ENCODE peak calls at places on chromosomes 6 and 20, in nine cellular contexts. M is A549, Y is HepG2, W is HCT116, J is GM23338, Z is Panc1, P is SK-N-SH, U is K562, Q is GM12878. H is an unnamed sample.

GRCh38 chr6:16883414-16883813 is 122.2 kb upstream of the ATXN1 start:
- DNase-seq in M (no peak), Y (no peak), W (no peak), J (no peak), Z (no peak), P (no peak), U (no peak), Q (no peak), H (no peak)

GRCh38 chr6:134296762-134297161 is 21.1 kb downstream of the SGK1 start:
- DNase-seq in M (no peak), Y (no peak), W (no peak), J (no peak), Z (no peak), P (no peak), U (no peak), Q (no peak), H (no peak)

GRCh38 chr6:2938632-2939083 is 32.7 kb downstream of the SERPINB6 start:
- DNase-seq in M (peak), Y (peak), W (peak), J (peak), Z (no peak), P (no peak), U (no peak), Q (no peak), H (no peak)

GRCh38 chr20:48040491-48040890 is 255.2 kb upstream of the SULF2 start:
- DNase-seq in M (no peak), Y (no peak), W (no peak), J (no peak), Z (no peak), P (no peak), U (no peak), Q (no peak), H (no peak)

GRCh38 chr6:32796848-32797776 is 19.7 kb downstream of the HLA-DOB start:
- DNase-seq in M (peak), Y (peak), W (peak), J (peak), Z (peak), P (peak), U (peak), Q (no peak), H (no peak)

GRCh38 chr20:60632420-60633262 is 619.4 kb upstream of the CDH4 start:
- DNase-seq in M (no peak), Y (no peak), W (no peak), J (no peak), Z (no peak), P (no peak), U (no peak), Q (no peak), H (no peak)

GRCh38 chr6:44662461-44663121 is 275.1 kb downstream of the CDC5L start:
- DNase-seq in M (no peak), Y (peak), W (no peak), J (peak), Z (no peak), P (no peak), U (no peak), Q (no peak), H (no peak)

GRCh38 chr6:39617520-39617919 is 107.7 kb downstream of the KIF6 start:
- DNase-seq in M (no peak), Y (no peak), W (no peak), J (no peak), Z (no peak), P (no peak), U (no peak), Q (no peak), H (no peak)

GRCh38 chr6:28785962-28786679 is 137.7 kb downstream of the TRIM27 start:
- DNase-seq in M (no peak), Y (no peak), W (no peak), J (no peak), Z (no peak), P (no peak), U (no peak), Q (no peak), H (no peak)

GRCh38 chr6:95519228-95520037 is 57.9 kb upstream of the MANEA start:
- DNase-seq in M (no peak), Y (no peak), W (no peak), J (no peak), Z (no peak), P (no peak), U (peak), Q (no peak), H (no peak)

GRCh38 chr20:50146732-50147662 is 6.5 kb downstream of the PEDS1 start:
- DNase-seq in M (no peak), Y (no peak), W (no peak), J (peak), Z (no peak), P (no peak), U (peak), Q (peak), H (peak)

GRCh38 chr6:47126647-47127339 is 84.7 kb upstream of the ADGRF1 start:
- DNase-seq in M (no peak), Y (peak), W (no peak), J (peak), Z (no peak), P (no peak), U (peak), Q (no peak), H (no peak)

GRCh38 chr6:75285156-75285639 is 606 bp upstream of the TMEM30A start:
- DNase-seq in M (no peak), Y (no peak), W (no peak), J (no peak), Z (no peak), P (peak), U (no peak), Q (no peak), H (peak)

GRCh38 chr6:110357298-110357695 is 852 bp downstream of the METTL24 start:
- DNase-seq in M (no peak), Y (no peak), W (no peak), J (no peak), Z (no peak), P (no peak), U (no peak), Q (no peak), H (no peak)

GRCh38 chr6:166253277-166254229 is 54.6 kb downstream of the PRR18 start:
- DNase-seq in M (no peak), Y (no peak), W (no peak), J (peak), Z (no peak), P (peak), U (peak), Q (no peak), H (no peak)

GRCh38 chr20:58684291-58684690 is 8.3 kb upstream of the NPEPL1 start:
- DNase-seq in M (no peak), Y (no peak), W (no peak), J (no peak), Z (no peak), P (no peak), U (no peak), Q (no peak), H (no peak)

GRCh38 chr6:8539446-8539845 is 104.1 kb upstream of the SLC35B3 start:
- DNase-seq in M (no peak), Y (peak), W (peak), J (peak), Z (no peak), P (peak), U (peak), Q (no peak), H (no peak)

GRCh38 chr6:150271172-150271500 is 97.7 kb upstream of the IYD start:
- DNase-seq in M (no peak), Y (no peak), W (no peak), J (no peak), Z (no peak), P (no peak), U (no peak), Q (no peak), H (no peak)

GRCh38 chr6:164424489-164424888 is 884.9 kb downstream of the C6orf118 start:
- DNase-seq in M (no peak), Y (no peak), W (no peak), J (no peak), Z (no peak), P (no peak), U (no peak), Q (no peak), H (no peak)

GRCh38 chr6:160810238-160810637 is 108.2 kb downstream of the PLG start:
- DNase-seq in M (no peak), Y (peak), W (no peak), J (no peak), Z (peak), P (no peak), U (no peak), Q (no peak), H (no peak)

GRCh38 chr6:108564178-108564577 is 3.5 kb downstream of the FOXO3 start:
- DNase-seq in M (no peak), Y (no peak), W (peak), J (no peak), Z (peak), P (no peak), U (no peak), Q (no peak), H (no peak)

GRCh38 chr6:166757226-166758135 is 130.4 kb upstream of the RPS6KA2 start:
- DNase-seq in M (no peak), Y (no peak), W (no peak), J (no peak), Z (no peak), P (peak), U (no peak), Q (no peak), H (no peak)

GRCh38 chr6:149211046-149211571 is 106.4 kb upstream of the TAB2 start:
- DNase-seq in M (no peak), Y (peak), W (no peak), J (no peak), Z (no peak), P (no peak), U (no peak), Q (no peak), H (peak)

GRCh38 chr6:112626468-112627082 is 279.4 kb downstream of the RFPL4B start:
- DNase-seq in M (no peak), Y (peak), W (no peak), J (no peak), Z (no peak), P (no peak), U (peak), Q (no peak), H (no peak)

GRCh38 chr6:151285121-151285520 is 45.4 kb downstream of the AKAP12 start:
- DNase-seq in M (no peak), Y (no peak), W (no peak), J (no peak), Z (no peak), P (no peak), U (no peak), Q (no peak), H (no peak)

GRCh38 chr6:53992522-53992921 is 118.7 kb upstream of the MLIP start:
- DNase-seq in M (no peak), Y (no peak), W (no peak), J (no peak), Z (no peak), P (no peak), U (no peak), Q (no peak), H (no peak)

GRCh38 chr6:153568601-153569000 is 437.5 kb upstream of the RGS17 start:
- DNase-seq in M (no peak), Y (no peak), W (no peak), J (no peak), Z (no peak), P (no peak), U (no peak), Q (no peak), H (no peak)

GRCh38 chr6:134363323-134364039 is 45.6 kb upstream of the SGK1 start:
- DNase-seq in M (peak), Y (no peak), W (peak), J (no peak), Z (no peak), P (no peak), U (peak), Q (no peak), H (no peak)

GRCh38 chr20:6766433-6766832 is 1.1 kb upstream of the BMP2 start:
- DNase-seq in M (no peak), Y (no peak), W (no peak), J (no peak), Z (no peak), P (no peak), U (no peak), Q (no peak), H (no peak)

GRCh38 chr6:138287144-138287955 is 69.1 kb upstream of the PBOV1 start:
- DNase-seq in M (no peak), Y (peak), W (peak), J (peak), Z (peak), P (peak), U (peak), Q (no peak), H (peak)
- TF ChIP-seq CTCF in M (peak), Y (peak), W (peak), J (peak), Z (peak), P (peak), U (peak), Q (peak), H (peak)

DNA sequence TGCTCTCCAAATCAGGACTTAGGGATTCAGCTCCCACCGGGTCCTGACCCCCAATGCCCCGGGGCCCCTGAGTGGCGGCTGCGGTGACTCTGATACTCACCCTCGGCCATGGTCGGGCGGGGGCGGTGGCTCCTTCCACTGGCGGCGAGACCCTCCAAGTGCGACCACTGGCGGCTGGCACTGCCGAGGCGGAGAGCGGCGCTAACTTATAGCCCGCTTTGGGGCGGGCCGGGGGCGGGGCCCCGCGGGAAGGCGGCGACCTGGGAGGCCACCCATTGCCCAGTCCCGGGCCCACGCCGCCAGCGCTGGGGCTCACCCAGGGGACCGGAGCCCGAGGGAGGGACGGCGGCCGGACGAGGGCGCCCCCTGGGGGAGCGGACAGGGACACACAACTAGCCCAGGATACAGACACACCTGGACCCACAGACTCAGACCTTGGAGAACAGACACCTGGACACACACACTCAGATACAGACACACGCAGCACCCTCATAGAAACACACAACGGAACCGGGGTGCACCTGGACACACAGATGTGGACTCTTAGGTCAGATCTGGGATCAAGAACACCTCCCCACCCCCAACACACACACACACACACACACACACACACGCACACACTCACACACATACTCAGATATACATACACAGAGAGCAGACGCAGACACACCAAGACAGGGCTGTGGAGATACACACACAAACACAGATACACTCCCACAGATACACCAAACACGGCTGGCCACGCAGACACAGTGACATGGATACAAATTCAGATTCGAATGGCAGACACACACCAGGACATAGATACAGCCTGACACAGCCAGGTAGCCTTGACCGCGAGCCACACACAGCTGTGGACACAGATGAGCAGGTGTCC is at the start of gene TGM2:
- DNase-seq in M (peak), Y (peak), W (no peak), J (peak), Z (peak), P (peak), U (peak), Q (peak), H (peak)
- TF ChIP-seq REST in M (no peak), Y (no peak), W (no peak), J (no peak), Z (no peak), P (no peak), U (no peak), Q (no peak), H (no peak)

GRCh38 chr20:38435555-38435939 is 419 bp upstream of the SNHG17 start:
- DNase-seq in M (no peak), Y (no peak), W (no peak), J (no peak), Z (no peak), P (no peak), U (no peak), Q (no peak), H (no peak)

GRCh38 chr20:38432292-38432691 is 2.8 kb downstream of the SNHG17 start:
- DNase-seq in M (no peak), Y (no peak), W (no peak), J (no peak), Z (no peak), P (no peak), U (no peak), Q (no peak), H (no peak)

GRCh38 chr20:38433304-38433972 is 1.7 kb downstream of the SNHG17 start:
- DNase-seq in M (no peak), Y (no peak), W (no peak), J (no peak), Z (no peak), P (no peak), U (no peak), Q (no peak), H (no peak)

GRCh38 chr20:38434770-38435554 is at the start of gene SNHG17:
- DNase-seq in M (peak), Y (peak), W (peak), J (peak), Z (peak), P (peak), U (peak), Q (peak), H (peak)

GRCh38 chr20:38434310-38434741 is 802 bp downstream of the SNHG17 start:
- DNase-seq in M (no peak), Y (no peak), W (no peak), J (peak), Z (no peak), P (peak), U (peak), Q (no peak), H (peak)
- TF ChIP-seq CTCF in M (no peak), Y (no peak), W (no peak), J (no peak), Z (no peak), P (no peak), U (no peak), Q (no peak), H (no peak)

DNA sequence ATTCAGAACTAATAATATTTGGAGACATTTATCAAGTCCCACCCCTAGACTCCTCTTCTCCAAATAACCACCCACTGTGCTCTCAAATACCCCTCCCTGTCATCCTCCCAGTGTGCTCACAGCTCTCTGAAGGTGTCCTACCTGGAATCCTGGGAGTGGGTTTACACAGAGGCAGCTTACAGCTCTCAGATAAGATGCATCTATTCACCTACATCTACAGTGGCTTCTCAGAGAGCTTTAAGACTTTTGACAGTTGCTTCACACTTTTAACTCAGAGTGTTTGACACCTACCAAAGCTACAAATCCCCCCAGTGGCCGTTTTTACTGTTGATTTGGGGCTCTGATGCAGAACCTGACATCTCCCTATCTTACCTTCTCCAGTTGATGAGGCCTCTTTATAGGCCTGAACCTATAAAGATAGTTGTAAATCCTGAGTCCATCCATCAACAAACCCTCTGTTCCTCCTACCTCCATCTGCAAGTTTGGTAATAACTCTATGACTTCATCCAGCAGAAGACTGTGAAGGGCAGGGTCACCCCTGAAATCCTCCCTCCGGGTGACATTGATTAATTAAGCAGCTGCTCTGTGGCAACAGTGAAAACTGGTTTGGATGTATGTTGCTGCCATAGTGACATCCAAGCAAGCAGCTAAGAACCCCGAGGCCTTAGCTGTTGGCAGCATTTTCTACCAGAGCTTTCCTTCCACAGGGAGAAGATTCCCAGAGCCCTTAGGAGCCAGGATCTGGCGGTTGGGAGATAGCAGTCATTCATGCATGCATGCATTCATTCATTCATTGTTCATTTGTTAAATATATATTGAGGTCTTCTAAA is 226.1 kb upstream of the RREB1 start:
- DNase-seq in M (no peak), Y (no peak), W (no peak), J (no peak), Z (no peak), P (no peak), U (no peak), Q (no peak), H (peak)
- TF ChIP-seq REST in M (no peak), Y (no peak), W (no peak), J (no peak), Z (no peak), P (no peak), U (no peak), Q (no peak), H (no peak)